ENCODE peak calls at places on chromosome 16, in five cellular contexts. A is stomach, P is prostate gland, C is tibial nerve, G is breast epithelium. S is an unnamed sample.
A peak's percentile ranks its signal among the peaks of the same experiment; 100 is the strongest.

GRCh38 chr16:89009343-89010209 is 32.6 kb upstream of the CBFA2T3 start:
- DNase-seq in A (no peak), P (no peak), C (no peak), G (no peak), S (no peak)

GRCh38 chr16:71645450-71645849 is 19.5 kb downstream of the MARVELD3 start:
- DNase-seq in A (no peak), P (no peak), C (no peak), G (no peak), S (no peak)

GRCh38 chr16:49373504-49373903 is at the start of gene C16orf78:
- DNase-seq in A (no peak), P (no peak), C (no peak), G (no peak), S (no peak)

GRCh38 chr16:69927056-69927757 is 23.9 kb upstream of the CLEC18A start:
- DNase-seq in A (no peak), P (no peak), C (peak; percentile 64), G (no peak), S (peak; percentile 35)

GRCh38 chr16:87457724-87458423 is 35.0 kb downstream of the ZCCHC14 start:
- DNase-seq in A (no peak), P (no peak), C (no peak), G (no peak), S (no peak)

GRCh38 chr16:66054095-66054494 is 312.4 kb upstream of the CDH5 start:
- DNase-seq in A (no peak), P (no peak), C (no peak), G (no peak), S (no peak)

GRCh38 chr16:46607529-46607928 is 13.7 kb downstream of the SHCBP1 start:
- DNase-seq in A (no peak), P (no peak), C (no peak), G (no peak), S (no peak)

GRCh38 chr16:351804-352520 is 561 bp downstream of the AXIN1 start:
- DNase-seq in A (no peak), P (no peak), C (no peak), G (no peak), S (no peak)

GRCh38 chr16:8861563-8862308 is 7.1 kb downstream of the CARHSP1 start:
- DNase-seq in A (no peak), P (no peak), C (no peak), G (no peak), S (no peak)

GRCh38 chr16:46673320-46674013 is 15.5 kb downstream of the VPS35 start:
- DNase-seq in A (peak; percentile 59), P (peak; percentile 25), C (no peak), G (no peak), S (peak; percentile 50)

GRCh38 chr16:75071621-75072020 is 45.0 kb downstream of the LDHD start:
- DNase-seq in A (no peak), P (no peak), C (no peak), G (no peak), S (no peak)

GRCh38 chr16:87180069-87180468 is 137.1 kb downstream of the C16orf95 start:
- DNase-seq in A (no peak), P (no peak), C (no peak), G (no peak), S (no peak)

GRCh38 chr16:78269251-78269650 is 169.8 kb downstream of the WWOX start:
- DNase-seq in A (no peak), P (no peak), C (no peak), G (no peak), S (no peak)

GRCh38 chr16:87816507-87817100 is 50.8 kb upstream of the KLHDC4 start:
- DNase-seq in A (no peak), P (no peak), C (no peak), G (no peak), S (no peak)

GRCh38 chr16:31386157-31386984 is 6.8 kb upstream of the ITGAD start:
- DNase-seq in A (no peak), P (no peak), C (no peak), G (no peak), S (no peak)

GRCh38 chr16:2159052-2159838 is 3.7 kb downstream of the TRAF7 start:
- DNase-seq in A (peak; percentile 82), P (no peak), C (peak; percentile 68), G (no peak), S (no peak)

GRCh38 chr16:8583712-8584111 is 6.6 kb downstream of the TMEM114 start:
- DNase-seq in A (no peak), P (no peak), C (no peak), G (no peak), S (no peak)

GRCh38 chr16:31167315-31167714 is 12.6 kb upstream of the FUS start:
- DNase-seq in A (no peak), P (no peak), C (no peak), G (no peak), S (no peak)

GRCh38 chr16:22358000-22358399 is 16.4 kb downstream of the CDR2 start:
- DNase-seq in A (no peak), P (no peak), C (no peak), G (no peak), S (no peak)

GRCh38 chr16:10181196-10182162 is 749 bp downstream of the GRIN2A start:
- DNase-seq in A (peak; percentile 71), P (peak; percentile 44), C (no peak), G (peak; percentile 65), S (peak; percentile 16)

GRCh38 chr16:85639529-85640253 is 26.6 kb downstream of the GSE1 start:
- DNase-seq in A (peak; percentile 78), P (peak; percentile 67), C (no peak), G (peak; percentile 73), S (peak; percentile 92)

GRCh38 chr16:67675579-67675935 is 8.9 kb downstream of the C16orf86 start:
- DNase-seq in A (no peak), P (no peak), C (no peak), G (no peak), S (no peak)

GRCh38 chr16:67675999-67676398 is 9.4 kb downstream of the C16orf86 start:
- DNase-seq in A (no peak), P (no peak), C (no peak), G (no peak), S (no peak)

GRCh38 chr16:67673712-67674580 is 7.3 kb downstream of the C16orf86 start:
- DNase-seq in A (peak; percentile 77), P (no peak), C (peak; percentile 47), G (no peak), S (no peak)

GRCh38 chr16:67676516-67676915 is 9.9 kb downstream of the C16orf86 start:
- DNase-seq in A (no peak), P (no peak), C (no peak), G (no peak), S (no peak)

DNA sequence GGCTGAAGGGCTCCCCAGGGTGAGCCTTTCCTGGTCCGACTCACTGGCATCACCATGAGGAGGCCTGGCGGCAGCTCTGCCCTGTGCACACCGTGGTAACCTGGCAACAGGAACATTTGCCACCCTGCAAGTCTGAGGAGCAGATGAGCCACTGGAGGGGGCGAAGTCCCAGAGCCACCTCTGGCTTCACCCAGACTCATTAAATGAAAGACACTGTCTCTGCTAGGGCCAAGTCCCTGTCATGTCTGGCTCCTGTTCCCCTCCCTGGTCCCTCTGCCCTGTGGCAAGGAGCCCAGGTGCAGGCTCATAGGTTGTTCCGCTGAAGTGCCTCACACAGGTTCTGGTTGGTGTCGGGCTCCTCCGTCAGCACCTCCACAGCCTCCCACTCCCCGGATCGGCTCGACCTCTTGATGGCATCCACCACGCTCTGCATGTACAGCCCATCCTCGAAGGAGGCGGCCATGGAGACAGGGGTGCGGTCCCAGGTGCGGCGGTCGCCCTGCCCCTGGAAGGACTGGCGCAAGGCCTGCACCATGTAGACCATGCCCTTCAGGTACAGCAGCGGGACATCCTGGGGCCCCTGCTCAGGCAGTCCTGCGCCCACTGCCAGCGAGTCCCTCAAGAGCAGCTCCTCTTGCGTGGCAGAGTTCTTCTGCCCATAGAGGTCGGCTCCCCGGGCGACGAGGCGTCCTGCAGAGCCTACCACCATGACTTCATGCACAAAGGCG is 8.4 kb downstream of the C16orf86 start:
- DNase-seq in A (no peak), P (no peak), C (no peak), G (no peak), S (no peak)
- TF ChIP-seq POLR2A in A (no peak), P (no peak), C (no peak), G (no peak), S (no peak)

GRCh38 chr16:4574919-4575705 is 19.0 kb downstream of the C16orf96 start:
- DNase-seq in A (peak; percentile 87), P (no peak), C (no peak), G (no peak), S (no peak)
- TF ChIP-seq CTCF in A (no peak), P (no peak), C (no peak), G (no peak), S (no peak)

DNA sequence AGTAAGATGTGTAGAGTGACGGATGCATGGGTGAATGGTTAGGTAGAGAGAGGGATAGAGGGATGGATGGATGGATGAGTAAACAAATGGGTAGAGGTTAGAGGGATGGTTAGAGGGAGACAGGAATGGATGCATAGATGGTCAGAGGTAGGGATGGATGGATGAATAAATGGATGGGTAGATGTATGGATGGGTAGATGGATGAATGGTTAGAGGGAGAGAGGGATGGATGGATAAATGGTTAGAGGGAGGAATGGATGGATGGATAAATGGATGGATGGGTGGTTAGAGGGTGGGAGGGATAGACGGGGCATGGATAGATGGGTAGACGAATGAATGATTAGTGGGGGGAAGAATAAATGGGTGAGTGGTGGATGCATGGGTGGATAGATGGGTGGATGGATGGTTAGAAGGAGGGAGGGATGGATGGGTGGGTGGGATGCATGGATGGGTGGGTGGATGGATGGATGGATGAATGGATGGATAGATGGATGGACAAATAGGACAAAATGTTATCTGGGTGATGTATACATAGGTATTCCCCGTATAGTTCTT is 29.2 kb upstream of the SNN start:
- DNase-seq in A (no peak), P (no peak), C (no peak), G (no peak), S (no peak)
- TF ChIP-seq POLR2A in A (no peak), P (no peak), C (no peak), G (no peak), S (no peak)

GRCh38 chr16:50381679-50382440 is 13.1 kb upstream of the BRD7 start:
- DNase-seq in A (no peak), P (no peak), C (no peak), G (no peak), S (no peak)
- TF ChIP-seq CTCF in A (no peak), P (no peak), C (no peak), G (no peak), S (no peak)

GRCh38 chr16:11571549-11571948 is 15.2 kb downstream of the LITAF start:
- DNase-seq in A (no peak), P (no peak), C (no peak), G (no peak), S (no peak)

GRCh38 chr16:11576427-11577289 is 10.1 kb downstream of the LITAF start:
- DNase-seq in A (no peak), P (no peak), C (no peak), G (no peak), S (no peak)

GRCh38 chr16:11570796-11571195 is 15.9 kb downstream of the LITAF start:
- DNase-seq in A (no peak), P (no peak), C (no peak), G (no peak), S (no peak)

GRCh38 chr16:11572301-11572995 is 14.3 kb downstream of the LITAF start:
- DNase-seq in A (no peak), P (no peak), C (no peak), G (no peak), S (no peak)

DNA sequence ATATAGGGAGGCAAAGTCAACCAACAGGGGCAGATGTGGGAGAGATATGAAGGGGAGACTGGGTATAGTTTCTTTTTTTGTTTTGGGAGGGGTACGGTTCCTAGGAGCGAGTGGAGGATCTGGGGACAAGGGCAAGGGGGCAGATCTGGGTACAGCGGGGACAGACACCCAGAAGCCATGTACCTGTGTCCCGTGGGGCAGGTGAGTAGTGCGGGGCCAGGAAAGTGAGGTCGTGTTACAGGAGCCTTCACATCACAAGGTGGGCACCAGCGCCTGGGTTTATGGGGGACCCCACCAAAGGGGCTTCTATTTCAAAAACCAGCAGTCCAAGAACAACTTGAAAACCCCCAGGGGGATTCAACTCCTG is 11.5 kb downstream of the LITAF start:
- DNase-seq in A (no peak), P (no peak), C (no peak), G (no peak), S (no peak)
- TF ChIP-seq POLR2A in A (no peak), P (no peak), C (no peak), G (no peak), S (no peak)

S was measured in gastrocnemius medialis.